ENCODE peak calls at places on chromosome 5, in four cellular contexts. Y, K, C and Z are unnamed samples.

GRCh38 chr5:98772415-98773213 is 849 bp upstream of the RGMB start:
- DNase-seq in K (no peak), C (peak), Y (peak), Z (peak)

GRCh38 chr5:170273968-170274710 is 23.4 kb downstream of the LCP2 start:
- DNase-seq in C (peak), Y (peak), K (no peak), Z (peak)

GRCh38 chr5:57311251-57311650 is 137.4 kb downstream of the GPBP1 start:
- DNase-seq in K (no peak), C (peak), Y (peak), Z (no peak)

GRCh38 chr5:90438100-90438499 is 28.5 kb upstream of the CETN3 start:
- DNase-seq in Y (peak), K (no peak), C (no peak), Z (no peak)

GRCh38 chr5:97009212-97009898 is 73.5 kb downstream of the LNPEP start:
- DNase-seq in Y (no peak), C (no peak), K (no peak), Z (no peak)

GRCh38 chr5:135974019-135974600 is 19.3 kb upstream of the LECT2 start:
- DNase-seq in K (no peak), Y (no peak), C (no peak), Z (no peak)

GRCh38 chr5:89233462-89233861 is 350.5 kb upstream of the MEF2C start:
- DNase-seq in Y (no peak), K (no peak), C (no peak), Z (no peak)

GRCh38 chr5:119356384-119357188 is 767 bp downstream of the TNFAIP8 start:
- DNase-seq in C (no peak), K (no peak), Y (peak), Z (no peak)

GRCh38 chr5:140214831-140215230 is 39.8 kb downstream of the CYSTM1 start:
- DNase-seq in C (no peak), Y (peak), K (peak), Z (peak)

GRCh38 chr5:96483878-96484277 is 50.8 kb upstream of the PCSK1 start:
- DNase-seq in K (peak), C (peak), Y (peak), Z (peak)

GRCh38 chr5:154278172-154278571 is 87.6 kb downstream of the GALNT10 start:
- DNase-seq in Y (peak), K (peak), C (no peak), Z (no peak)
- H3K4me3 ChIP-seq in Y (no peak), K (no peak), C (no peak), Z (no peak)

DNA sequence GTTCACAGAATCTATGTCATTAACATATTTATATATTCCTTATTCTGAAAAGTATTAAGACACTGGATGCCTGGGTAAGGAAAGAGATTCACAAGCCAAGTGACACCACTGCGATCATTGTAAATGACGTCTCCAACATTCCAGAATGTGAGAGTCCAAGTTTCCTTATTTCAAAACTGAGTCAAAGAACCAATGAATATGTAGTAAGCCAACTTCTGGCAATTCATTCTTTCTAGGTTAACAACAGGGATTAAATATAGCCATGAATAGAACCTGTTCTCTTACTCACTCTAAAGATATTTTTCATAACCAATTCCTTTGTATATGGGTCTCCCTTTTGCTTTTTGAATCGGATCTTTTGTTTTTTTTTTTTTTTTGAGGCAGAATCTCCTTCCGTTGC is 18.1 kb downstream of the RAI14 start:
- DNase-seq in K (peak), C (no peak), Y (peak), Z (peak)
- H3K9ac ChIP-seq in K (no peak), C (no peak), Y (no peak), Z (peak)

GRCh38 chr5:176606875-176607274 is 3.1 kb downstream of the GPRIN1 start:
- DNase-seq in Y (no peak), K (no peak), C (no peak), Z (no peak)
- H3K27ac ChIP-seq in Y (no peak), K (no peak), C (no peak), Z (no peak)

DNA sequence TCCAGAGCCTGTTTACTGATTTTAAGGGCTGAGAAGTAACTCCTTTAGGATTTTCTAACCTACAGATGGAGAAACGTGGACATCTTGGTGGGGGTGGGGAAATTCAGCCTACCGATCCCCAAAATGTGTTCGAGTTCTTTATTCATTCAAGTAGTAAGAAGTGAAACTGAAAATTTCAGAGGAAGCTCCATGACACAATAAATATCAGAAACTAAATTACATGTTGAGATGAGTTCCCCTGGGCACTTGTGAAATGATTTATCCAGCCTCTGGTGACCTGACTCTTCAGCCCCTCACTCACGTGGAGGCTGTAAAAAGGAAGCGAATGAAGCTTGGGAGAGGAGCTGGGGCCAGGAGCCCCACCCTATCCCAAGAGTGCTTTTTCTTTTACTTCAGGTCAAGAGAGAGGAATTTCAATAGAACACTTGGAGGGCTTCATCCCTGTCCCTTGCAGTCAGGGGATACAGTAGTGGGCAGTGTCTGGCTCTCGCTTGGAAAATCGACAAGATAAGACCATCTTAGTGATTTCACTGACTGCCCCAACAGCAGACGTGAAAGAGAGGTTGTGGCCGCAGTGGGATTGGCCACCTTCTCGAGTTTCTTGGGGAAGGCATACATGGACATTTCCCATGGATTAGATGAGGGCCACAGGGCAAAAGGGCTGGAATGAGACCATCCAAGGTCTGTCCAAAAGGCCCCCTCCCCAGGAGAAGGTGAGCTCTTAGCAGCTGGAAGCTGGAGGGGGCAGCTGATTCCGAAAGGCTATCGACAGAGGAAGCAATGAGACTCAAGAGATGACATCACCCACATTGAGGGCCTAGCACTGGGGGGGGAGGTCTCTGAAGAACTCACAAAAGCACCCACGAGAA is 76.7 kb upstream of the SH3PXD2B start:
- DNase-seq in C (no peak), K (no peak), Y (no peak), Z (no peak)
- H3K4me3 ChIP-seq in C (no peak), K (no peak), Y (no peak), Z (no peak)

DNA sequence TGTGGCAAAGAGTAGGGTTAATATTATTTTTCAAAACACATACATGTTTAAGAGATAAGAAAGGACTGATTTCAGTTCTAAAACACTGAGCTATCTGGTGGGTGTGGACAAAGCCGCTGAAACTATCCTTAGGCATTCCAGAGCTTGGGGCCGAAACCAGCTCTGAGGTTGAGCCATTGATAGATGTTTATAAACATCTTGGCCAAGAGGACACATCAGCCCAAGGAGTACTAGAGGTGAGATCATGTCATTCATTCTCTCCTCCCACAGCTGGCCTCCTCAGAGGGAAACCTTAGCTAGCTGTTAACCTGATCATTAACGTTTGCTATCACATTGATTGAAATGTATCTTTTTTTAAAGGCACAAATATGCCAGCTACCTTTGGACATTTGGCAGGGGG is 89.9 kb downstream of the NLN start:
- DNase-seq in K (peak), C (no peak), Y (peak), Z (peak)
- H3K9ac ChIP-seq in K (no peak), C (no peak), Y (no peak), Z (peak)

GRCh38 chr5:142846402-142846801 is 76.2 kb downstream of the ARHGAP26 start:
- DNase-seq in C (no peak), Y (no peak), K (no peak), Z (no peak)
- H3K27ac ChIP-seq in C (no peak), Y (no peak), K (no peak), Z (no peak)

GRCh38 chr5:173294673-173295320 is 33.4 kb downstream of the STC2 start:
- DNase-seq in K (no peak), C (peak), Y (no peak), Z (no peak)
- H3K4me3 ChIP-seq in K (no peak), C (no peak), Y (no peak), Z (no peak)